ENCODE peak calls at places on chromosome 18, in five cellular contexts. One of them, this sample, is unnamed.

GRCh38 chr18:61333271-61333745 is at the start of gene CDH20:
- DNase-seq in Caco-2: no peak
- DNase-seq in lower lobe of right lung: no peak
- DNase-seq in stomach: no peak
- DNase-seq in bronchial epithelial cell: no peak
- DNase-seq in this sample: no peak

GRCh38 chr18:24995056-24995455 is 356.9 kb downstream of the ZNF521 start:
- DNase-seq in stomach: no peak
- DNase-seq in lower lobe of right lung: no peak
- DNase-seq in Caco-2: no peak
- DNase-seq in bronchial epithelial cell: peak
- DNase-seq in this sample: no peak

GRCh38 chr18:34611904-34612303 is 98.2 kb upstream of the DTNA start:
- DNase-seq in stomach: no peak
- DNase-seq in lower lobe of right lung: no peak
- DNase-seq in bronchial epithelial cell: no peak
- DNase-seq in Caco-2: no peak
- DNase-seq in this sample: no peak

GRCh38 chr18:68991281-68991680 is 193.4 kb downstream of the CCDC102B start:
- DNase-seq in stomach: no peak
- DNase-seq in lower lobe of right lung: no peak
- DNase-seq in Caco-2: no peak
- DNase-seq in bronchial epithelial cell: no peak
- DNase-seq in this sample: no peak

GRCh38 chr18:34709104-34709503 is 994 bp upstream of the DTNA start:
- DNase-seq in bronchial epithelial cell: peak
- DNase-seq in stomach: no peak
- DNase-seq in lower lobe of right lung: no peak
- DNase-seq in Caco-2: no peak
- DNase-seq in this sample: no peak

GRCh38 chr18:37335337-37335736 is 230.3 kb downstream of the CELF4 start:
- DNase-seq in stomach: no peak
- DNase-seq in Caco-2: no peak
- DNase-seq in bronchial epithelial cell: no peak
- DNase-seq in lower lobe of right lung: no peak
- DNase-seq in this sample: no peak

GRCh38 chr18:2606335-2606734 is 35.0 kb downstream of the NDC80 start:
- DNase-seq in lower lobe of right lung: no peak
- DNase-seq in bronchial epithelial cell: no peak
- DNase-seq in Caco-2: no peak
- DNase-seq in stomach: no peak
- DNase-seq in this sample: no peak

GRCh38 chr18:58321986-58322385 is 278.0 kb downstream of the NEDD4L start:
- DNase-seq in lower lobe of right lung: peak
- DNase-seq in Caco-2: peak
- DNase-seq in stomach: peak
- DNase-seq in bronchial epithelial cell: peak
- DNase-seq in this sample: peak

GRCh38 chr18:67217551-67218166 is 298.9 kb downstream of the DSEL start:
- DNase-seq in stomach: peak
- DNase-seq in Caco-2: no peak
- DNase-seq in bronchial epithelial cell: peak
- DNase-seq in lower lobe of right lung: no peak
- DNase-seq in this sample: peak

GRCh38 chr18:58615150-58616132 is 13.4 kb downstream of the ALPK2 start:
- DNase-seq in Caco-2: no peak
- DNase-seq in lower lobe of right lung: no peak
- DNase-seq in stomach: peak
- DNase-seq in bronchial epithelial cell: peak
- DNase-seq in this sample: no peak

GRCh38 chr18:66640431-66640830 is 36.5 kb upstream of the CDH19 start:
- DNase-seq in Caco-2: no peak
- DNase-seq in lower lobe of right lung: no peak
- DNase-seq in stomach: peak
- DNase-seq in bronchial epithelial cell: peak
- DNase-seq in this sample: no peak

DNA sequence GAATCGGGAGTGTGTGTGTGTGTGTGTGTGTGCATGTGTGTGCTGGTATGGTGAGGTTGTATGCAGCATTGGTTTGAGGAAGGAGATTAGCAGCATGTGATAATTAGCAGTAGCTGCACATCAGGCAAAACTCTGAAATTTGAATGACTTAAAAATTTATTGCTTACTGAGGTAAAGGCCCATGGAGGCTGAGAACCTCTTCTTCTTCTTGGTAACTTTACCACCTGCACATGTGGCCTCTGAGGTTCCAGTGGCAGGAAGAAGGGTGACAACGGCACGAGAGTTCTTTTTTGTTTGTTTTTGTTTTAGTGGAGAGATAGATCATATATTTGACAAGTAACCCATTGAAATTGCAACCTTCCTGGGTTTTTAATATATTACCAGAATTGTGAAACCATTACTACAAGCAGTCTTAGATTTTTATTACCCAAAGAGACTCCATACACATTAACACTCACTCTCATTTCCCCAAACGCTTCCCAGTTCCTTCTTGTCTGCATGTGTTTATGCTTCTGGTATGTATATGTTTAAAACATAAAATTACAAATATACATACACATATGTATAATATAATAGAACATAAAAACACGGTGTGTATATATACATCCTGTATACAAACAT is 292.1 kb downstream of the PTGR3 start:
- DNase-seq in lower lobe of right lung: no peak
- DNase-seq in bronchial epithelial cell: no peak
- DNase-seq in stomach: no peak
- DNase-seq in Caco-2: no peak
- DNase-seq in this sample: peak
- H3K4me3 ChIP-seq in lower lobe of right lung: no peak
- H3K4me3 ChIP-seq in bronchial epithelial cell: no peak
- H3K4me3 ChIP-seq in stomach: no peak
- H3K4me3 ChIP-seq in Caco-2: no peak
- H3K4me3 ChIP-seq in this sample: no peak

DNA sequence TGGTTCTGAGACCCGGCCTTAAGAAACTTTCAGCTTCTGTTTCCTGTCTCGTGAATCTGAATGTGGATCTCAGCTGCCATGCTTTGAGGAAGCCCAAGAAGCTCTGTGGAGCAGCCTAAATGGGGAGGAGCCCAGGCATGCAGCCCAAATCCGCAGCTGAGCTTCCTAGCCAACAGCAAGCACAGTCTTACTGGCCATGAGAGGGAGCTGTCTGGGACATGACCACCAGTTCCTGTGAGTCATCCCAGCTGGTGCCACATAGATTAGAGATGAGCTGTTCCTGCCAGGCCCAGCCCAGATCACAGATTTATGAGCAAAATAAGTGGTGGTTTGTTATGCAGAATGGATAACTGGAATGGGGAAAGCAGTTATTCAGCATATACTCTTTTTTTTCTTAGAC is 224.4 kb upstream of the APCDD1 start:
- DNase-seq in lower lobe of right lung: no peak
- DNase-seq in Caco-2: no peak
- DNase-seq in stomach: no peak
- DNase-seq in bronchial epithelial cell: peak
- DNase-seq in this sample: no peak
- TF ChIP-seq CTCF in lower lobe of right lung: no peak
- TF ChIP-seq CTCF in Caco-2: no peak
- TF ChIP-seq CTCF in stomach: no peak
- TF ChIP-seq CTCF in bronchial epithelial cell: peak
- TF ChIP-seq CTCF in this sample: no peak

DNA sequence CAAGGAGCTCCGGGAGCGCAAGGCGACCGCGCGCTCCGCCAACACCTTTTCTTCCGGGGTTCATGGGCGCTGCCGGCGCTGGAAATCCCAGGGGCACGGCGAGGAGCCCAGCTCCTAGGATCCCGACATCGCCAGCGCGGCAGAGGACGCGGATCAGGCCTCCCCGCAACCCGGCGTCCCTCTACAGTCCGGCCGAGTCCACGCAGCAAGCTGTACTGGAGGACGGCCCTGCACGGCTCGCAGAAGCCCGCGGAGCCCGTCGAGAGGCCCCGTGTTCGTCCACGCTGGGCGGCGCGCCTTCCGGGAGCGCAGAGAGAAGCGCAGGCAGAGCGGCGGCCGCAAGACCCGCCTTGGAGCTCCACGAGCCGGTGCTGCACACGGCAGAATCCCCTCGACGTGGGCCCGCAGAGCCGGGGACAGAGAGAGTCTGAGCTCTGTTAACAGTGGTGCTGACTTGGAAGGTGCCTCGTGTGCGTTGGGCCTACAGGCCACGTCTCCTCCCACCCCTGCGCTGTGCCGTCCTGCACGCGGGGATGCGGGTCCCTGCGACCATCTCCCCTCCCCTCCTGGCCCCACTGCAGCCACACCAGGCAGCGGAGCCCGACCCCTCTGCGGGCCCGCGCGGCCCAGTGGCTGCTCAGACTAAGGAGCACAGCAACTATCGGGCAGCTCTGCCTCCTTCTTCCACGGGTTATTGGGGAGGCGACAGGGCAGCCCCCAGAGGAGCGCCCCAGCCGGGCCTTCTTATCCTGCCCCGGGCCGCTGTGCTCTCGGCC is 28.1 kb upstream of the PTPN2 start:
- DNase-seq in stomach: no peak
- DNase-seq in Caco-2: no peak
- DNase-seq in lower lobe of right lung: no peak
- DNase-seq in bronchial epithelial cell: no peak
- DNase-seq in this sample: no peak
- H3K4me3 ChIP-seq in stomach: peak
- H3K4me3 ChIP-seq in Caco-2: no peak
- H3K4me3 ChIP-seq in lower lobe of right lung: peak
- H3K4me3 ChIP-seq in bronchial epithelial cell: no peak
- H3K4me3 ChIP-seq in this sample: no peak

DNA sequence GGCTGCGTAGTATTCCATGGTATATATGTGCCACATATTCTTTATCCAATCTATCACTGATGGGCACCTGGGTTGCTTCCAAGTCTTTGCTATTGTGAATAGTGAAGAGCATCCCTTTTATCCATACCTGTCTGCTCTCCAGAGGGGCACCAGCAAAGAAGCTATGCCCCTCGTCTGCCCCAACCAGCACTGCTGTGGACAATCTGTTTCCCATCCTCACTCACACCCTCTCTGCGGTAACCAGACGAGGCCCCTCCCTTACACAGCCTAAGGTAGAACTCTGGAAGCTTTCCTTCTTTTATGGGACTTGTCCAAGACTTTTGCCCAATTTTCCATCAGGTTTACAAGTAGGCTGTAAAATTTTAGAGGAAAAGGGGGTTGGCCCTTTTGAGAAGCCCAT is 24.9 kb downstream of the TTR start:
- DNase-seq in lower lobe of right lung: no peak
- DNase-seq in bronchial epithelial cell: no peak
- DNase-seq in Caco-2: no peak
- DNase-seq in stomach: no peak
- DNase-seq in this sample: no peak
- TF ChIP-seq CTCF in lower lobe of right lung: no peak
- TF ChIP-seq CTCF in bronchial epithelial cell: no peak
- TF ChIP-seq CTCF in Caco-2: no peak
- TF ChIP-seq CTCF in stomach: no peak
- TF ChIP-seq CTCF in this sample: no peak

GRCh38 chr18:48942554-48943261 is 8.1 kb downstream of the SMAD7 start:
- DNase-seq in lower lobe of right lung: no peak
- DNase-seq in stomach: peak
- DNase-seq in bronchial epithelial cell: peak
- DNase-seq in Caco-2: peak
- DNase-seq in this sample: no peak
- H3K4me3 ChIP-seq in lower lobe of right lung: peak
- H3K4me3 ChIP-seq in stomach: no peak
- H3K4me3 ChIP-seq in bronchial epithelial cell: no peak
- H3K4me3 ChIP-seq in Caco-2: no peak
- H3K4me3 ChIP-seq in this sample: no peak

DNA sequence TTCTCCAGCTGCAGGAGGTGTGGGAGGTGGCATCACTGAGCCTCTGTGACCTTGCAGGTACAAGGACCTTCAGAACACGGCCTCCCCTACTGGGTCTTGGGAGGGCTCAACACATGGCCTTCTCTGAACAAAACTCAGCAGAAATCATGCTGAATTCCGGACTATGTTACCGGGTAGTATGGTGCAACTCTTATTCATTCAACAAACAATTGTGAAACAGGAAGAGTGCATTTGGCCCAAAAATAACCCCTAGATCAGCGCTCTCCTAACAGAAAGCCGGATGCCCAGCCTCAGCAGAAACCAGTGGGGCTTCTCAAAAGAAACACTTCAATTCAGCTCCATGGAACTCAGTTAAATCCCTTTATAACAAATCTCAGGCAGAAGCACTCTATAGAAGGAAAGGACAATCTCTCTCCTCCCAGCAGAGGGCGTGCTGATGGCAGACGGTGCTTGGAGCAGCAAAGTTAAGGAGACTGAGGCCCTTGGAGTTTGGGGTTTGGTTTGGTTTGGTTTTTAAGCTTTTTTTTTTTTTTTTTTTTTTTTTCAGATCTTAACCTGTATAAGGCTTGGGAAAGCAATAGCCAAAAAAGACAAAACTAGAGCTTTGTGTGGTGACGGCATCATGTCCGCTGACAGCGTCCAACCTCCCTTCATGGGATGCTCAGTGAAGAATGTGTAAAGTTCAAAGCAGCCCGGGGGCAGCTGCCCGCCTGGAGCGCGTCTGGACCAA is 104.2 kb upstream of the SALL3 start:
- DNase-seq in bronchial epithelial cell: no peak
- DNase-seq in lower lobe of right lung: no peak
- DNase-seq in stomach: no peak
- DNase-seq in Caco-2: no peak
- DNase-seq in this sample: no peak
- TF ChIP-seq CTCF in bronchial epithelial cell: no peak
- TF ChIP-seq CTCF in lower lobe of right lung: peak
- TF ChIP-seq CTCF in stomach: peak
- TF ChIP-seq CTCF in Caco-2: no peak
- TF ChIP-seq CTCF in this sample: peak

DNA sequence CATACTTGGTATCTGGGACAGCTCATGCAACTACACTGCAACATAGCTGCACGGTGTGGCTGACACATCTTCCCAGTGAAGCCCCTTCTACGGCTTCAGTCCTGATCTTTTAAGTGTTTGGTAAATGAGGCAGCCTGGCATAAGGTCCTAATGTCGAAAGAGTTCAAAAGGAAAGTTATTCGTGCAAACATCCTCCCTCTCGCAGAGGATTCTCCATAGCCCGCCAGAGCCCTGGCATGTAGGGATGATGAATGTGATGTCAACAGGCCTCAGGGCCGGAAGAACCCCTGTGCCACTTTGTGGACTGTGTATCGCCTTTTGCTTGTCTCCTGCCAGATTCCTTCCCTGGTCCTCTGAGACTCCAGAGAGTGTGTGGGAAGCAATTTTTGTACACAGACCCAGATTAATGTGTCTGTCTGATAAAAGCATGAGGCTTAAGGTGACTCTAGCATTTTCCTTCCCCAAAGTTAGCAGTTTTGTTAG is 88.5 kb downstream of the SOCS6 start:
- DNase-seq in Caco-2: peak
- DNase-seq in stomach: no peak
- DNase-seq in bronchial epithelial cell: no peak
- DNase-seq in lower lobe of right lung: no peak
- DNase-seq in this sample: no peak
- H3K4me3 ChIP-seq in Caco-2: no peak
- H3K4me3 ChIP-seq in stomach: no peak
- H3K4me3 ChIP-seq in bronchial epithelial cell: no peak
- H3K4me3 ChIP-seq in lower lobe of right lung: no peak
- H3K4me3 ChIP-seq in this sample: no peak

This sample was measured in LNCaP clone FGC.